ENCODE peak calls at places on chromosomes 13 and 19, in four cellular contexts. One of them, this sample, is unnamed. For H3K36me3, the result is how much of the 10 kb centered on the place peaks cover.

GRCh38 chr13:65725001-65725400 is 1505.1 kb downstream of the PCDH9 start:
- DNase-seq in right lobe of liver: no peak
- DNase-seq in neural progenitor cell: no peak
- DNase-seq in fibroblast of lung: peak
- DNase-seq in this sample: no peak

GRCh38 chr19:4758659-4759058 is 32.9 kb upstream of the FEM1A start:
- DNase-seq in right lobe of liver: no peak
- DNase-seq in neural progenitor cell: no peak
- DNase-seq in fibroblast of lung: no peak
- DNase-seq in this sample: no peak

GRCh38 chr13:31914843-31915242 is 116.7 kb upstream of the FRY start:
- DNase-seq in right lobe of liver: no peak
- DNase-seq in neural progenitor cell: no peak
- DNase-seq in fibroblast of lung: no peak
- DNase-seq in this sample: no peak

GRCh38 chr19:56155124-56155687 is 14.1 kb downstream of the ZNF444 start:
- DNase-seq in right lobe of liver: no peak
- DNase-seq in neural progenitor cell: peak
- DNase-seq in fibroblast of lung: no peak
- DNase-seq in this sample: no peak

GRCh38 chr13:29439601-29440381 is 155.7 kb downstream of the SLC7A1 start:
- DNase-seq in right lobe of liver: no peak
- DNase-seq in neural progenitor cell: no peak
- DNase-seq in fibroblast of lung: no peak
- DNase-seq in this sample: no peak

GRCh38 chr13:44068169-44068568 is 188.5 kb downstream of the LACC1 start:
- DNase-seq in right lobe of liver: no peak
- DNase-seq in neural progenitor cell: no peak
- DNase-seq in fibroblast of lung: peak
- DNase-seq in this sample: no peak

GRCh38 chr19:42402376-42403116 is 12.4 kb upstream of the CNFN start:
- DNase-seq in right lobe of liver: no peak
- DNase-seq in neural progenitor cell: peak
- DNase-seq in fibroblast of lung: no peak
- DNase-seq in this sample: no peak

GRCh38 chr13:93522486-93522885 is 295.9 kb downstream of the GPC6 start:
- DNase-seq in right lobe of liver: no peak
- DNase-seq in neural progenitor cell: peak
- DNase-seq in fibroblast of lung: no peak
- DNase-seq in this sample: peak

GRCh38 chr19:13334801-13335481 is 171.3 kb downstream of the CACNA1A start:
- DNase-seq in right lobe of liver: no peak
- DNase-seq in neural progenitor cell: no peak
- DNase-seq in fibroblast of lung: no peak
- DNase-seq in this sample: peak

GRCh38 chr19:4506449-4507149 is 11.7 kb downstream of the PLIN4 start:
- DNase-seq in right lobe of liver: no peak
- DNase-seq in neural progenitor cell: no peak
- DNase-seq in fibroblast of lung: peak
- DNase-seq in this sample: peak

GRCh38 chr13:113806104-113806471 is 47.1 kb downstream of the TMEM255B start:
- DNase-seq in right lobe of liver: no peak
- DNase-seq in neural progenitor cell: no peak
- DNase-seq in fibroblast of lung: no peak
- DNase-seq in this sample: no peak

GRCh38 chr19:18960370-18960769 is 19.4 kb upstream of the HOMER3 start:
- DNase-seq in right lobe of liver: no peak
- DNase-seq in neural progenitor cell: no peak
- DNase-seq in fibroblast of lung: no peak
- DNase-seq in this sample: no peak

GRCh38 chr13:29676535-29676934 is 81.0 kb upstream of the SLC7A1 start:
- DNase-seq in right lobe of liver: no peak
- DNase-seq in neural progenitor cell: no peak
- DNase-seq in fibroblast of lung: no peak
- DNase-seq in this sample: peak

GRCh38 chr13:31835932-31836331 is 96.6 kb downstream of the RXFP2 start:
- DNase-seq in right lobe of liver: no peak
- DNase-seq in neural progenitor cell: no peak
- DNase-seq in fibroblast of lung: peak
- DNase-seq in this sample: peak

GRCh38 chr19:19425170-19425875 is 19.8 kb downstream of the GATAD2A start:
- DNase-seq in right lobe of liver: no peak
- DNase-seq in neural progenitor cell: no peak
- DNase-seq in fibroblast of lung: no peak
- DNase-seq in this sample: no peak

GRCh38 chr13:23963947-23964346 is 66.6 kb upstream of the C1QTNF9B start:
- DNase-seq in right lobe of liver: no peak
- DNase-seq in neural progenitor cell: no peak
- DNase-seq in fibroblast of lung: peak
- DNase-seq in this sample: no peak

GRCh38 chr19:8552810-8553209 is 24.4 kb downstream of the MYO1F start:
- DNase-seq in right lobe of liver: no peak
- DNase-seq in neural progenitor cell: peak
- DNase-seq in fibroblast of lung: peak
- DNase-seq in this sample: peak

GRCh38 chr19:12052057-12052570 is 647 bp downstream of the ZNF878 start:
- DNase-seq in right lobe of liver: no peak
- DNase-seq in neural progenitor cell: no peak
- DNase-seq in fibroblast of lung: no peak
- DNase-seq in this sample: no peak

GRCh38 chr13:33349314-33349995 is 63.9 kb upstream of the STARD13 start:
- DNase-seq in right lobe of liver: peak
- DNase-seq in neural progenitor cell: peak
- DNase-seq in fibroblast of lung: no peak
- DNase-seq in this sample: peak

GRCh38 chr13:108176685-108177274 is 38.6 kb downstream of the LIG4 start:
- DNase-seq in right lobe of liver: no peak
- DNase-seq in neural progenitor cell: peak
- DNase-seq in fibroblast of lung: peak
- DNase-seq in this sample: no peak

GRCh38 chr13:111265701-111266035 is 54.8 kb upstream of the TEX29 start:
- DNase-seq in right lobe of liver: no peak
- DNase-seq in neural progenitor cell: peak
- DNase-seq in fibroblast of lung: no peak
- DNase-seq in this sample: no peak
- H3K36me3 ChIP-seq in right lobe of liver: under half
- H3K36me3 ChIP-seq in neural progenitor cell: under half
- H3K36me3 ChIP-seq in fibroblast of lung: under half
- H3K36me3 ChIP-seq in this sample: under half

GRCh38 chr19:35889370-35890112 is 10.8 kb downstream of the NFKBID start:
- DNase-seq in right lobe of liver: no peak
- DNase-seq in neural progenitor cell: no peak
- DNase-seq in fibroblast of lung: no peak
- DNase-seq in this sample: no peak

GRCh38 chr19:35885909-35886308 is 14.4 kb downstream of the NFKBID start:
- DNase-seq in right lobe of liver: no peak
- DNase-seq in neural progenitor cell: no peak
- DNase-seq in fibroblast of lung: no peak
- DNase-seq in this sample: no peak

GRCh38 chr19:35885225-35885624 is 15.1 kb downstream of the NFKBID start:
- DNase-seq in right lobe of liver: no peak
- DNase-seq in neural progenitor cell: no peak
- DNase-seq in fibroblast of lung: no peak
- DNase-seq in this sample: no peak

GRCh38 chr19:35890113-35890650 is 10.2 kb downstream of the NFKBID start:
- DNase-seq in right lobe of liver: no peak
- DNase-seq in neural progenitor cell: no peak
- DNase-seq in fibroblast of lung: no peak
- DNase-seq in this sample: no peak

GRCh38 chr19:35887197-35887596 is 13.1 kb downstream of the NFKBID start:
- DNase-seq in right lobe of liver: no peak
- DNase-seq in neural progenitor cell: no peak
- DNase-seq in fibroblast of lung: no peak
- DNase-seq in this sample: no peak
- H3K36me3 ChIP-seq in right lobe of liver: under half
- H3K36me3 ChIP-seq in neural progenitor cell: under half
- H3K36me3 ChIP-seq in fibroblast of lung: under half
- H3K36me3 ChIP-seq in this sample: under half

DNA sequence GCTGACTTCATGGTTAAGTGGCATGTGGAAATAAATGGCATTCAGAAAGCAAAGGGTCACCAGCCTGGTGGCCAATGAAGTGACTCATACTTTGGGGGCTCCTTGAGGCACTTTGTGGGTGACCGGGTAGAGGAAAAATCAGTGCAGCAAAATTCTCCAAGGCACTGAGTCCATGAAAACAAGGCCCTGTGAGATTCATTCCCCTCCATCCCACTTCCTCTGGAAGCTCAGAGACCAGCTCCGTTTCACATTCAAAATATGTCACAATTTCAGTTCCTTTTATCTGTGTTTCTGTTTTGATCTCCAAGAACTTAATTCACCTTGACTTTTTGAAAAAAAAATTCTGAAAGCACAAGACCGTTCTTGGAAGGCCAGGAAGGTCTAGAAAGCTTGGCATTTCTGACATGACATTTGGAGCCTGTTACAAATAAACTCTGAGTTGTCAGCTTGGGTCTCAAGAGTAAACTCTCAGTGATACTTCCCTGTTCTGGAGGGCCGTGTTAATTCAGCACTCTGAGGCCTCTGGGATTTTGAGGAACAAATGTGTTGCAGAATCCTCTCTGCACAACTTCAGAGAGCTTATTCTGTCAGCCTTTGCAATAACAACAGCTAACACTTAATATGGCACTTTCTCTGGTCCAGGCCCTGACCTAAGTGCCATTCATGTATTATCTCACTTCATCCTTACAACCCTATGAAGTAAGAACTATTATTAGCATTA is 6.8 kb downstream of the CYSLTR2 start:
- DNase-seq in right lobe of liver: no peak
- DNase-seq in neural progenitor cell: no peak
- DNase-seq in fibroblast of lung: no peak
- DNase-seq in this sample: no peak
- H3K36me3 ChIP-seq in right lobe of liver: under half
- H3K36me3 ChIP-seq in neural progenitor cell: under half
- H3K36me3 ChIP-seq in fibroblast of lung: under half
- H3K36me3 ChIP-seq in this sample: under half

DNA sequence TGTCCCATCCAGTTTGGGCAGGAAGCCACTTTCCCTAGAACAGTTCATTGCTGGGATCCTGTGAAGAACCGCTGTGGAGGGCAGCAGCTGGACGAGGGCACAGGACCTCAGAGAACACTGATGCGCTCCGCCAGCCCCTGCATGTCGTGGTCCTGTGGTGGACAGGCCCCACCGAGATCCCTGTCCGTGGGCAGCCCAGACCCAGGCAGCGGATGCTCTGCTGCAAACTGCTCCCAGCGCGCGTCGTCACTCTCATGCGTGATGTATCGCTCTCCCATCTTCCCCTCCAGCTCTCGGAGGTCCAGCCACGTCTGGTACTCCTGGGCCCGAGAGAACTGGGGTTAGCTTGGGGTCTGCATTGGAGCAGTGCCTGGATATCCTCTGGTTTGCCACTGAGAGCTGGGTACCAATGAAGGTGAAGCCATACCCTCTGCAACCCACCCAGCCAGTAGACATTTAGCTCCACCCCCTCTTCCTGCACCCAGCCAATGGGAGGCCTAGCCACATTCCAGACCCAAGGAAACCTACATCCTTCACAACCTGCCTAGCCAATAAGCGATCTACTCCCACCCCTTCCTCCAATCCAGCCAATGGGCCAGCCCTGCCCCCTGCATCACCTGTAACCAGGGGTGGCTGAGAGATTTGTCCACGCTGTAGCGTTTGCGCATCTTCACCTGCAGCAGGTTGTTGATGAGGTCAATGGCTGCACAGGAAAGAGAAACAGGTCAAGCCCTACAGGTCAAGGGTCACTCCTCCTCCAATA is 13.6 kb upstream of the DACT3 start:
- DNase-seq in right lobe of liver: no peak
- DNase-seq in neural progenitor cell: peak
- DNase-seq in fibroblast of lung: no peak
- DNase-seq in this sample: peak
- H3K36me3 ChIP-seq in right lobe of liver: under half
- H3K36me3 ChIP-seq in neural progenitor cell: under half
- H3K36me3 ChIP-seq in fibroblast of lung: under half
- H3K36me3 ChIP-seq in this sample: under half

DNA sequence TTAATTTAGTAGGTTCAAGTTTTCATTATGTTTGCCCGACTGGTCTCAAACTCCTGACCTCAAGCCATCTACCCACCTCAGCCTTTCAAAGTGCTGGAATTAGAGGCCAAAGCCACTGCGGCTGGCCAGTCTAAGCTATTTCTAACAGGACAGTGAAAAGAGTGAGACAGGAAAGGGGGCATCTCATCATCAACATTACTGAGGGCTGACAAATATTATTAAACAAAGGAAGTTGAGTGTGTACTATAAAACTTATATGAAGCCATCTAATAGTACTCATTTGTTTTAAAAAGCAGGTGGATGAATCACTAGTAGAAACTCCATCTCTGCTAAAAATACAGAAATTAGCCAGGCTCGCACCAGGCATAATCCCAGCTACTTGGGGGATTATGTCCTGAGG is 24.3 kb downstream of the ZNF611 start:
- DNase-seq in right lobe of liver: no peak
- DNase-seq in neural progenitor cell: no peak
- DNase-seq in fibroblast of lung: no peak
- DNase-seq in this sample: no peak
- H3K36me3 ChIP-seq in right lobe of liver: under half
- H3K36me3 ChIP-seq in neural progenitor cell: under half
- H3K36me3 ChIP-seq in fibroblast of lung: under half
- H3K36me3 ChIP-seq in this sample: half or more

This sample was measured in MG63.